ENCODE peak calls at places on chromosomes 11 and 22, in six cellular contexts. B is A549, Q is K562, R is HepG2, G is endothelial cell of umbilical vein, Z is GM12878. P is an unnamed sample.

GRCh38 chr11:28763876-28764275 is 655.7 kb downstream of the METTL15 start:
- DNase-seq in B (no peak), Q (no peak), R (no peak), G (no peak), Z (no peak), P (no peak)

GRCh38 chr11:2175659-2176058 is 4.0 kb upstream of the TH start:
- DNase-seq in B (no peak), Q (no peak), R (no peak), G (no peak), Z (no peak), P (no peak)

GRCh38 chr22:43862074-43862881 is at the start of gene SULT4A1:
- DNase-seq in B (no peak), Q (peak), R (no peak), G (no peak), Z (no peak), P (no peak)

GRCh38 chr11:65440831-65441499 is 18.4 kb downstream of the NEAT1 start:
- DNase-seq in B (no peak), Q (peak), R (no peak), G (peak), Z (peak), P (no peak)

GRCh38 chr11:95877288-95877687 is 46.6 kb downstream of the MTMR2 start:
- DNase-seq in B (no peak), Q (no peak), R (no peak), G (peak), Z (no peak), P (peak)

GRCh38 chr11:115488945-115489344 is 15.3 kb downstream of the CADM1 start:
- DNase-seq in B (peak), Q (no peak), R (peak), G (no peak), Z (no peak), P (no peak)

GRCh38 chr22:44182591-44183588 is 2.2 kb downstream of the PARVG start:
- DNase-seq in B (no peak), Q (no peak), R (no peak), G (no peak), Z (no peak), P (peak)

GRCh38 chr11:25244126-25244525 is 747.3 kb downstream of the LUZP2 start:
- DNase-seq in B (no peak), Q (no peak), R (no peak), G (no peak), Z (no peak), P (no peak)

GRCh38 chr11:72439455-72439854 is 5.1 kb upstream of the CLPB start:
- DNase-seq in B (no peak), Q (no peak), R (no peak), G (peak), Z (no peak), P (peak)

GRCh38 chr11:69040581-69041260 is 8.0 kb upstream of the TPCN2 start:
- DNase-seq in B (no peak), Q (peak), R (no peak), G (no peak), Z (no peak), P (peak)

GRCh38 chr22:19448076-19448607 is 631 bp upstream of the C22orf39 start:
- DNase-seq in B (peak), Q (peak), R (peak), G (no peak), Z (no peak), P (peak)

GRCh38 chr11:132451942-132452601 is 1080.2 kb downstream of the OPCML start:
- DNase-seq in B (no peak), Q (no peak), R (no peak), G (no peak), Z (no peak), P (no peak)

GRCh38 chr11:104897891-104898684 is at the start of gene CASP12:
- DNase-seq in B (no peak), Q (no peak), R (no peak), G (peak), Z (no peak), P (no peak)

GRCh38 chr11:15059132-15059531 is 14.3 kb upstream of the CALCB start:
- DNase-seq in B (no peak), Q (no peak), R (no peak), G (no peak), Z (no peak), P (no peak)

GRCh38 chr11:92225563-92226308 is 1.1 kb downstream of the FAT3 start:
- DNase-seq in B (no peak), Q (no peak), R (no peak), G (no peak), Z (no peak), P (no peak)

GRCh38 chr11:104476898-104477297 is 313.0 kb upstream of the PDGFD start:
- DNase-seq in B (no peak), Q (no peak), R (no peak), G (no peak), Z (no peak), P (no peak)

GRCh38 chr22:43827926-43828710 is 16.0 kb upstream of the EFCAB6 start:
- DNase-seq in B (no peak), Q (no peak), R (no peak), G (no peak), Z (no peak), P (no peak)

GRCh38 chr11:44418438-44418795 is 108.5 kb upstream of the ALX4 start:
- DNase-seq in B (no peak), Q (no peak), R (no peak), G (no peak), Z (no peak), P (no peak)

GRCh38 chr11:67371199-67371548 is 2.2 kb downstream of the CLCF1 start:
- DNase-seq in B (no peak), Q (no peak), R (no peak), G (no peak), Z (no peak), P (no peak)

GRCh38 chr11:5242933-5243844 is 6.5 kb downstream of the HBG1 start:
- DNase-seq in B (no peak), Q (peak), R (no peak), G (no peak), Z (no peak), P (no peak)

GRCh38 chr11:57474017-57474750 is 13.9 kb downstream of the RTN4RL2 start:
- DNase-seq in B (no peak), Q (peak), R (no peak), G (no peak), Z (peak), P (peak)

GRCh38 chr22:29011200-29011867 is 50.3 kb downstream of the C22orf31 start:
- DNase-seq in B (no peak), Q (no peak), R (no peak), G (peak), Z (no peak), P (no peak)

GRCh38 chr22:38755155-38755910 is 465 bp downstream of the SUN2 start:
- DNase-seq in B (peak), Q (peak), R (peak), G (peak), Z (no peak), P (peak)

GRCh38 chr11:17519486-17519885 is 24.7 kb downstream of the USH1C start:
- DNase-seq in B (no peak), Q (no peak), R (no peak), G (no peak), Z (no peak), P (no peak)

GRCh38 chr11:65927904-65928397 is 8.7 kb downstream of the DRAP1 start:
- DNase-seq in B (no peak), Q (peak), R (no peak), G (no peak), Z (peak), P (peak)

GRCh38 chr11:14635559-14635958 is 8.0 kb upstream of the PDE3B start:
- DNase-seq in B (no peak), Q (no peak), R (no peak), G (no peak), Z (no peak), P (no peak)

GRCh38 chr22:49923445-49923844 is 5.0 kb downstream of the CRELD2 start:
- DNase-seq in B (no peak), Q (no peak), R (no peak), G (no peak), Z (no peak), P (peak)

GRCh38 chr11:103892603-103893002 is 143.8 kb upstream of the DDI1 start:
- DNase-seq in B (peak), Q (no peak), R (no peak), G (no peak), Z (no peak), P (peak)

GRCh38 chr11:5605849-5606248 is 9.4 kb downstream of the TRIM6 start:
- DNase-seq in B (no peak), Q (no peak), R (no peak), G (no peak), Z (no peak), P (no peak)

GRCh38 chr22:33922268-33922667 is 2.0 kb upstream of the LARGE1 start:
- DNase-seq in B (no peak), Q (no peak), R (peak), G (no peak), Z (no peak), P (no peak)

GRCh38 chr22:27913162-27913741 is 5.8 kb downstream of the PITPNB start:
- DNase-seq in B (no peak), Q (peak), R (no peak), G (peak), Z (no peak), P (no peak)

GRCh38 chr11:120182790-120183491 is 27.9 kb upstream of the OAF start:
- DNase-seq in B (no peak), Q (peak), R (peak), G (no peak), Z (no peak), P (peak)

GRCh38 chr22:23516304-23516703 is 63.8 kb downstream of the IGLL1 start:
- DNase-seq in B (no peak), Q (no peak), R (peak), G (no peak), Z (no peak), P (no peak)

GRCh38 chr11:8017894-8018741 is 31.0 kb downstream of the EIF3F start:
- DNase-seq in B (no peak), Q (no peak), R (no peak), G (no peak), Z (no peak), P (no peak)

GRCh38 chr11:78654071-78654470 is 79.4 kb upstream of the NARS2 start:
- DNase-seq in B (no peak), Q (no peak), R (no peak), G (no peak), Z (no peak), P (no peak)

GRCh38 chr11:63940786-63941185 is 2.0 kb downstream of the NAA40 start:
- DNase-seq in B (no peak), Q (no peak), R (no peak), G (no peak), Z (no peak), P (peak)

GRCh38 chr11:35101223-35101622 is 37.7 kb upstream of the CD44 start:
- DNase-seq in B (no peak), Q (no peak), R (peak), G (no peak), Z (no peak), P (no peak)

GRCh38 chr22:31929126-31929928 is 15.0 kb upstream of the YWHAH start:
- DNase-seq in B (no peak), Q (no peak), R (no peak), G (no peak), Z (no peak), P (no peak)

GRCh38 chr11:44556735-44557409 is 8.6 kb upstream of the CD82 start:
- DNase-seq in B (no peak), Q (peak), R (peak), G (peak), Z (peak), P (peak)

GRCh38 chr11:113764522-113764921 is 9.0 kb downstream of the ZW10 start:
- DNase-seq in B (no peak), Q (no peak), R (no peak), G (no peak), Z (no peak), P (no peak)
- TF ChIP-seq MYC in B (no peak), Q (no peak), R (no peak), G (no peak), Z (no peak), P (no peak)

GRCh38 chr11:870127-870413 is 27.4 kb downstream of the TSPAN4 start:
- DNase-seq in B (no peak), Q (peak), R (peak), G (no peak), Z (no peak), P (no peak)
- TF ChIP-seq CTCF in B (no peak), Q (no peak), R (peak), G (no peak), Z (no peak), P (no peak)

DNA sequence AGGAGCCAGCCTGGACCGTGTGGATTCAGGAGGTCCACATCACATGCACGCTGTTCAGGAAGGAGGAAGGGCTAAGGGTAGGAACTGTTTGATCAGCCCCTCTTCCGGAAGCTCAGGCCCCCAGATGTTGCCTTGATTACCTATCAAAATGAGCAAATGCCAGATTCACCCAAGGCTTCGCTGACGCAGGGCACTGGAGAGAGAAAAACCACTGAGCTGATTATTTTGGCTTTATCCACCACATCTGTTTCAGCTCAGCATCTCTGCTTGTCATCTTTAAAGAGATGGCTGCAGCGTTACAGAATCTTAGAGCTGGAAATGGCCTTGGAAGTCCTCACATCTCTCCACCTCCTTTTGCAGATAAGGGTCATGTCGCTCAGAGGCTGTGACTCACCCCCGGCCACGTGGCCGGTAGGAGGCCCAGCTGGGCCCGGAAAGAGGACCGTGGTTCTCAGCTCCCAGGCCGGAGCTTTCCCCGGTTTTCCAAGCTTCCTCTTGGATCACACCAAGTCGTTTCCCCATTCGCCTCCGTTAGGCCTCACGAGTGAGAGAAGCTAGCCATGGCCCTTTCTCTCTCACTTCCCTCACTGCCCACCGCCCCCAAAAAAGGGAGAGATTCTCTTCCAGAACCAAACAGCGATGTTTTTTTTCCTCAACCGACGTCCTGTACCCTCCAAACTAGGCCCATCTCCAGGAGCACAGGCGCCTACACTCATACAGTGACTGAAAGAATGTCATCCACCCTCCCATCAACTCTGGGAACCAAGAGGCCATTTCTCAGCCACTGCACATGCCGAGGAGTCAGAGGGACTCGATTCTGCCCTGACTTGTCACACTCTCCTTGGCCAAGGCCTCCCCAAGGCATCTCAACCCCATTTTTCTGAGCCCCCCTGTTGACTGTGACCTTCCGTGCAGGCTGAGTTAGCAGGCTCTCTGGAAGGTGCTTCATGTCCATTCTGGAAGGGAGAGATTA is 37.6 kb downstream of the LIF start:
- DNase-seq in B (no peak), Q (peak), R (peak), G (peak), Z (no peak), P (no peak)
- TF ChIP-seq MAX in B (peak), Q (peak), R (peak), G (peak), Z (no peak), P (no peak)

GRCh38 chr11:59990421-59990820 is 26.6 kb upstream of the OOSP4B start:
- DNase-seq in B (no peak), Q (no peak), R (no peak), G (no peak), Z (no peak), P (no peak)
- TF ChIP-seq MYC in B (no peak), Q (no peak), R (no peak), G (no peak), Z (no peak), P (no peak)

GRCh38 chr22:40679964-40680818 is 907 bp downstream of the MCHR1 start:
- DNase-seq in B (no peak), Q (no peak), R (no peak), G (peak), Z (no peak), P (no peak)
- TF ChIP-seq CTCF in B (no peak), Q (no peak), R (peak), G (no peak), Z (no peak), P (no peak)

GRCh38 chr11:10267821-10268220 is 26.2 kb downstream of the SBF2 start:
- DNase-seq in B (no peak), Q (no peak), R (no peak), G (no peak), Z (no peak), P (no peak)
- TF ChIP-seq MAX in B (no peak), Q (no peak), R (no peak), G (no peak), Z (no peak), P (no peak)

DNA sequence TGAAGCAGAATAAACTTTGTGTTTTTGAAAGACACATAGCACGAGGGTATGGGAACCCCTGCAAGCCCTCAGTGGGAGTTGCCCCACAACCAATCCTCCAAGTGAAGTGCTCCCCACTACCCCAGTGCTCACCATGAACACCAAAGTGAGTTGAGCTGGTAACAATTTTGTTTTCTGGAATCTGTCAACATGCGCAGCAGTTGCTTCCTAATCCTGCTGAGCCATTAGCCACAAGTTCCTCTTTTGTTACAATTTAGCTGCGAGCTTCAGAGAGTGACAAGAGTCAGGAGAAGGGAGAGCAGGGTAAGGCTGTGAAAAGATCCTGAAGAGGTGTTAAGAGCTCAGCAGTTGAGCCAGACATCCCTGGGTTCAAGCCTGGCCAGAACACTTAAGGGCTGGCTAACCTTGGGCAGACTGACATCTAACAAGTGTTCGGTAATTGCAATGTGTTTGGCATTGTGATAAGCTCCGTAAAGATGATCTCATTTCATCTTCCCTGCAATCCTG is 24.2 kb upstream of the ASPHD2 start:
- DNase-seq in B (no peak), Q (peak), R (no peak), G (no peak), Z (no peak), P (peak)
- TF ChIP-seq MYC in B (no peak), Q (no peak), R (no peak), G (no peak), Z (no peak), P (peak)

DNA sequence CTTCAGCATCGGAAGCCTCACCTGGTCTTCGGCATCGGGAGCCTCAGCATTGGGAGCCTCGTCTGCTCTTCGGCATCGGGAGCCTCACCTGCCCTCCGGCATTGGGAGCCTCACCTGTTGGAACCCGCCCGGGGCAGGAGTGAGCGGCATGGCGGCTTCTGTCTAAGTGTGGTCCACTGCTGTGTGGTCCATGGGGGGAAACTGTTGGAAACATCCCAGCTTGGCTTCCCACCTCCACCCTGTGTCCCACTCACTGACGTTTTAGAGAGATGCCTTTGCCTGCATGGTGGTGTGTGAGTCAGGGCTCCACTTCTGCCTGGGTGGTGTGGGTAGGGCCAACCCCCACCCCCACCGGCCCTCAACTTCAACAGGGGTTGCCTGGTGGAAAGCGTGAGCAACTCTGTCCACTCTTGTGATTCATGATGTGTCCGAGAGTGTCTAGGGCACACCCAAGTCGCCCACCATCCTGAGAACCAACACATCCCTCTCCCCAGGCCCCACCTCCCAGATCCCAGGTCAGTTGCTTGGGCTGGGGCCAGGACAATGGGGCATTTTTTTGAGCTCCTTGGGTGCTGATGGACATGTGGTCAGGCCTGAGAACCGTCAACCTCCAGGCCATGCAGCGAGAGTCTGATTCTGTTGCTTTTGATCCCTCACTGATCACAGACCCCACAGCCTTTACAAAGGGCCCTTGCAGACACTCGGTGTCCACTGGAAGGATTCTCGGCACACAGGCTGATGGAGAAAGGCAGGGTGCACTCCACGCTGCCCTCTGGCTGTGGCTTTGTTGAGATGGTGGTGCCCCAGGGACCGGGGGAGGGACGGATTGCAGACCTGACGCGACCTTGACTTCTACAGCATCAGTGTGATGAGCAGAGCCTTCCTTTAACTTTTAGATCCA is 406.7 kb downstream of the TBC1D22A start:
- DNase-seq in B (peak), Q (peak), R (peak), G (peak), Z (no peak), P (peak)
- TF ChIP-seq CTCF in B (no peak), Q (no peak), R (peak), G (peak), Z (no peak), P (peak)

GRCh38 chr11:12008790-12009616 is 577 bp upstream of the DKK3 start:
- DNase-seq in B (peak), Q (peak), R (no peak), G (peak), Z (no peak), P (no peak)
- TF ChIP-seq MAX in B (no peak), Q (no peak), R (no peak), G (no peak), Z (no peak), P (no peak)

GRCh38 chr22:45891021-45891421 is 85.9 kb downstream of the WNT7B start:
- DNase-seq in B (no peak), Q (no peak), R (no peak), G (no peak), Z (no peak), P (no peak)
- TF ChIP-seq MYC in B (no peak), Q (no peak), R (no peak), G (no peak), Z (no peak), P (no peak)

P was measured in NB4.